ENCODE peak calls at places on chromosomes 12 and 14, in ten cellular contexts. I, P, O, R, U, M, H, W, E and F are unnamed samples.
A peak's percentile ranks its signal among the peaks of the same experiment; 100 is the strongest.

GRCh38 chr12:124327362-124328043 is 32.6 kb downstream of the RFLNA start:
- DNase-seq in I (no peak), P (no peak), O (no peak), R (no peak), U (no peak), M (no peak), H (no peak), W (no peak), E (no peak), F (no peak)

GRCh38 chr12:89756638-89757321 is 48.1 kb upstream of the ATP2B1 start:
- DNase-seq in I (peak; percentile 98), P (peak; percentile 97), O (peak; percentile 76), R (peak; percentile 99), U (no peak), M (peak; percentile 37), H (no peak), W (peak; percentile 94), E (no peak), F (peak; percentile 61)

GRCh38 chr12:97752129-97752528 is 289.5 kb downstream of the RMST start:
- DNase-seq in I (peak; percentile 15), P (no peak), O (no peak), R (no peak), U (no peak), M (no peak), H (no peak), W (no peak), E (no peak), F (no peak)

GRCh38 chr14:92914087-92914656 is 8.8 kb upstream of the CHGA start:
- DNase-seq in I (peak; percentile 10), P (no peak), O (no peak), R (peak; percentile 27), U (peak; percentile 34), M (peak; percentile 43), H (no peak), W (no peak), E (no peak), F (peak; percentile 31)

GRCh38 chr14:50929506-50929905 is 14.8 kb downstream of the PYGL start:
- DNase-seq in I (no peak), P (no peak), O (no peak), R (no peak), U (no peak), M (no peak), H (no peak), W (no peak), E (no peak), F (no peak)

GRCh38 chr12:127660961-127661360 is 606.0 kb upstream of the TMEM132C start:
- DNase-seq in I (no peak), P (no peak), O (no peak), R (no peak), U (no peak), M (no peak), H (no peak), W (no peak), E (no peak), F (no peak)

GRCh38 chr14:60488175-60488574 is 2.3 kb upstream of the C14orf39 start:
- DNase-seq in I (no peak), P (no peak), O (no peak), R (no peak), U (no peak), M (no peak), H (no peak), W (no peak), E (no peak), F (no peak)

GRCh38 chr14:68651075-68651474 is 141.8 kb downstream of the ZFP36L1 start:
- DNase-seq in I (no peak), P (no peak), O (no peak), R (no peak), U (no peak), M (no peak), H (no peak), W (no peak), E (no peak), F (no peak)

GRCh38 chr12:26122681-26123481 is 2.0 kb downstream of the BHLHE41 start:
- DNase-seq in I (peak; percentile 82), P (peak; percentile 79), O (peak; percentile 33), R (peak; percentile 82), U (peak; percentile 15), M (peak; percentile 67), H (peak; percentile 91), W (peak; percentile 74), E (peak; percentile 69), F (no peak)

GRCh38 chr12:93741741-93742085 is 64.5 kb downstream of the CRADD start:
- DNase-seq in I (no peak), P (no peak), O (peak; percentile 29), R (no peak), U (peak; percentile 5), M (no peak), H (no peak), W (no peak), E (no peak), F (no peak)

GRCh38 chr14:34137001-34137400 is 186.1 kb upstream of the EGLN3 start:
- DNase-seq in I (no peak), P (no peak), O (no peak), R (no peak), U (no peak), M (no peak), H (no peak), W (no peak), E (no peak), F (no peak)

GRCh38 chr12:1630081-1630826 is 1.2 kb downstream of the WNT5B start:
- DNase-seq in I (no peak), P (no peak), O (peak; percentile 37), R (no peak), U (peak; percentile 18), M (peak; percentile 27), H (no peak), W (no peak), E (peak; percentile 59), F (no peak)

GRCh38 chr14:34049769-34050168 is 98.9 kb upstream of the EGLN3 start:
- DNase-seq in I (no peak), P (no peak), O (no peak), R (no peak), U (no peak), M (peak; percentile 21), H (no peak), W (no peak), E (no peak), F (peak; percentile 32)

GRCh38 chr14:65281991-65282908 is 130.3 kb upstream of the FUT8 start:
- DNase-seq in I (peak; percentile 88), P (peak; percentile 93), O (no peak), R (peak; percentile 74), U (no peak), M (no peak), H (peak; percentile 84), W (peak; percentile 75), E (no peak), F (no peak)

GRCh38 chr12:109069307-109070231 is 17.2 kb downstream of the USP30 start:
- DNase-seq in I (no peak), P (no peak), O (no peak), R (no peak), U (no peak), M (no peak), H (no peak), W (no peak), E (no peak), F (no peak)